ENCODE peak calls at places on chromosomes 13 and 19, in seven cellular contexts. N is GM03348; Z is left colon; G is fibroblast of lung; L is Right ventricle myocardium superior; D is cardiac muscle cell; T is stimulated activated effector memory CD8-positive, alpha-beta T cell treated with anti-CD3 and anti-CD28 coated beads, Interleukin-12 subunit alpha, Interleukin-12 subunit beta, amount 100 ng/mL, for 72 hours. C is an unnamed sample.

GRCh38 chr13:78586706-78587105 is 16.6 kb downstream of the POU4F1 start:
- DNase-seq in N (no peak), Z (no peak), G (peak; percentile 8), L (no peak), D (peak; percentile 47), T (no peak), C (no peak)

GRCh38 chr13:87123987-87124784 is 547.0 kb upstream of the SLITRK5 start:
- DNase-seq in N (peak; percentile 75), Z (no peak), G (peak; percentile 100), L (no peak), D (peak; percentile 19), T (no peak), C (peak; percentile 53)

GRCh38 chr13:44576396-44577235 is 486 bp upstream of the TSC22D1 start:
- DNase-seq in N (peak; percentile 46), Z (peak; percentile 47), G (no peak), L (peak; percentile 51), D (peak; percentile 52), T (no peak), C (peak; percentile 57)

GRCh38 chr19:11699931-11700794 is 38.6 kb downstream of the ZNF823 start:
- DNase-seq in N (peak; percentile 62), Z (no peak), G (peak; percentile 53), L (no peak), D (peak; percentile 14), T (no peak), C (no peak)

GRCh38 chr19:14381689-14382474 is 638 bp downstream of the ADGRE5 start:
- DNase-seq in N (no peak), Z (peak; percentile 73), G (peak; percentile 44), L (peak; percentile 59), D (no peak), T (peak; percentile 53), C (no peak)

GRCh38 chr19:33714149-33714548 is 82.5 kb upstream of the KCTD15 start:
- DNase-seq in N (no peak), Z (no peak), G (no peak), L (no peak), D (no peak), T (no peak), C (no peak)

GRCh38 chr13:99196466-99197256 is 4.0 kb upstream of the UBAC2 start:
- DNase-seq in N (no peak), Z (no peak), G (no peak), L (no peak), D (no peak), T (no peak), C (no peak)

GRCh38 chr13:28819046-28819747 is 942 bp upstream of the MTUS2 start:
- DNase-seq in N (peak; percentile 57), Z (peak; percentile 3), G (peak; percentile 17), L (no peak), D (peak; percentile 57), T (no peak), C (no peak)

GRCh38 chr19:57566396-57567256 is 7.0 kb upstream of the ZNF550 start:
- DNase-seq in N (no peak), Z (no peak), G (peak; percentile 54), L (no peak), D (peak; percentile 25), T (no peak), C (no peak)

GRCh38 chr19:4380254-4380727 is 20.1 kb downstream of the SH3GL1 start:
- DNase-seq in N (no peak), Z (peak; percentile 55), G (no peak), L (peak; percentile 76), D (no peak), T (no peak), C (no peak)

GRCh38 chr13:98428256-98428966 is 148.5 kb downstream of the STK24 start:
- DNase-seq in N (no peak), Z (no peak), G (no peak), L (no peak), D (no peak), T (no peak), C (no peak)

GRCh38 chr13:50894504-50894903 is 15.1 kb upstream of the RNASEH2B start:
- DNase-seq in N (no peak), Z (no peak), G (no peak), L (no peak), D (peak; percentile 42), T (no peak), C (no peak)

GRCh38 chr13:50189450-50189849 is 174.2 kb downstream of the KCNRG start:
- DNase-seq in N (no peak), Z (no peak), G (no peak), L (no peak), D (no peak), T (no peak), C (no peak)